ENCODE peak calls at places on chromosome 5, in nine cellular contexts. E is hepatocyte; M is HCEC 1CT; G is stimulated activated CD8-positive, alpha-beta memory T cell treated with anti-CD3 and anti-CD28 coated beads, Interleukin-15, amount 100 ng/mL, for 24 hours; B is endothelial cell; L is aorta; P is NCI-H82; C is body of pancreas; H is EL. X is an unnamed sample.
A peak's percentile ranks its signal among the peaks of the same experiment; 100 is the strongest.

GRCh38 chr5:56402273-56403223 is 169.4 kb upstream of the ANKRD55 start:
- DNase-seq in E (no peak), M (no peak), G (no peak), B (no peak), L (no peak), P (peak; percentile 48), C (no peak), H (no peak), X (no peak)

GRCh38 chr5:130536726-130537125 is 628.3 kb downstream of the HINT1 start:
- DNase-seq in E (no peak), M (no peak), G (no peak), B (no peak), L (no peak), P (no peak), C (no peak), H (no peak), X (no peak)

GRCh38 chr5:22070151-22070550 is 783.0 kb downstream of the CDH12 start:
- DNase-seq in E (peak; percentile 58), M (no peak), G (no peak), B (no peak), L (no peak), P (no peak), C (no peak), H (no peak), X (no peak)

GRCh38 chr5:179212870-179213269 is 132.4 kb downstream of the ADAMTS2 start:
- DNase-seq in E (no peak), M (no peak), G (no peak), B (no peak), L (no peak), P (no peak), C (no peak), H (peak; percentile 34), X (peak; percentile 60)

GRCh38 chr5:172093965-172094364 is 87.5 kb upstream of the FBXW11 start:
- DNase-seq in E (no peak), M (no peak), G (no peak), B (no peak), L (no peak), P (no peak), C (no peak), H (no peak), X (no peak)

GRCh38 chr5:116137544-116138378 is 52.9 kb downstream of the COMMD10 start:
- DNase-seq in E (peak; percentile 77), M (peak; percentile 59), G (no peak), B (peak; percentile 9), L (no peak), P (peak; percentile 67), C (no peak), H (peak; percentile 50), X (no peak)

GRCh38 chr5:139061856-139062255 is 136.3 kb downstream of the SIL1 start:
- DNase-seq in E (peak; percentile 11), M (no peak), G (no peak), B (no peak), L (no peak), P (peak; percentile 86), C (no peak), H (peak; percentile 21), X (peak; percentile 31)

GRCh38 chr5:81010636-81011035 is 50.5 kb downstream of the RASGRF2 start:
- DNase-seq in E (no peak), M (no peak), G (no peak), B (no peak), L (no peak), P (no peak), C (no peak), H (no peak), X (no peak)

GRCh38 chr5:172729588-172729987 is 41.4 kb downstream of the DUSP1 start:
- DNase-seq in E (no peak), M (no peak), G (no peak), B (no peak), L (peak; percentile 54), P (no peak), C (no peak), H (no peak), X (no peak)

GRCh38 chr5:111127453-111128195 is 35.5 kb downstream of the WDR36 start:
- DNase-seq in E (no peak), M (no peak), G (no peak), B (no peak), L (no peak), P (no peak), C (no peak), H (peak; percentile 69), X (no peak)